ENCODE peak calls at places on chromosomes 1 and 21, in five cellular contexts. H, U, X, F and C are unnamed samples.

GRCh38 chr1:17187065-17187464 is 17.9 kb upstream of the PADI1 start:
- DNase-seq in F (no peak), U (no peak), X (no peak), H (no peak), C (no peak)

GRCh38 chr1:40861227-40862003 is 748 bp downstream of the CITED4 start:
- DNase-seq in U (peak; percentile 48), X (no peak), F (peak; percentile 74), H (peak; percentile 79), C (peak; percentile 81)

GRCh38 chr1:29488794-29489309 is 252.5 kb downstream of the PTPRU start:
- DNase-seq in F (no peak), U (no peak), H (no peak), X (no peak), C (no peak)

GRCh38 chr1:91783423-91784162 is 102.4 kb downstream of the TGFBR3 start:
- DNase-seq in H (no peak), U (peak; percentile 84), F (no peak), X (peak; percentile 57), C (no peak)

GRCh38 chr1:215517441-215517891 is 49.6 kb upstream of the KCTD3 start:
- DNase-seq in X (peak; percentile 70), F (peak; percentile 53), U (peak; percentile 86), H (peak; percentile 28), C (peak; percentile 20)

GRCh38 chr1:29636936-29637335 is 400.6 kb downstream of the PTPRU start:
- DNase-seq in H (no peak), F (no peak), X (no peak), U (no peak), C (no peak)

GRCh38 chr1:16208270-16208987 is 4.0 kb downstream of the ARHGEF19 start:
- DNase-seq in F (no peak), H (no peak), X (peak; percentile 24), U (no peak), C (peak; percentile 19)

GRCh38 chr1:202888204-202888506 is 794 bp downstream of the RABIF start:
- DNase-seq in H (no peak), X (peak; percentile 56), F (no peak), U (peak; percentile 17), C (no peak)

GRCh38 chr1:17067465-17068245 is 13.8 kb upstream of the SDHB start:
- DNase-seq in X (no peak), U (no peak), H (no peak), F (no peak), C (no peak)

GRCh38 chr1:178344513-178345077 is 152.2 kb downstream of the CLEC20A start:
- DNase-seq in H (peak; percentile 38), F (peak; percentile 85), X (peak; percentile 91), U (peak; percentile 93), C (peak; percentile 43)

GRCh38 chr1:202831906-202832305 is 21.2 kb downstream of the PCAT6 start:
- DNase-seq in U (no peak), F (no peak), H (no peak), X (no peak), C (no peak)

GRCh38 chr1:17010601-17011438 is 908 bp downstream of the ATP13A2 start:
- DNase-seq in X (no peak), U (peak; percentile 21), F (no peak), H (peak; percentile 23), C (no peak)

GRCh38 chr1:108100148-108100547 is 100.0 kb downstream of the SLC25A24 start:
- DNase-seq in U (no peak), F (no peak), X (no peak), H (no peak), C (no peak)

GRCh38 chr1:203268901-203269653 is 36.2 kb upstream of the BTG2 start:
- DNase-seq in U (peak; percentile 78), X (peak; percentile 52), H (peak; percentile 87), F (peak; percentile 90), C (peak; percentile 90)

GRCh38 chr1:77565321-77565720 is 117.1 kb downstream of the ZZZ3 start:
- DNase-seq in X (no peak), U (no peak), H (no peak), F (no peak), C (no peak)

GRCh38 chr1:225863167-225863566 is 19.0 kb downstream of the TMEM63A start:
- DNase-seq in U (peak; percentile 49), H (no peak), F (no peak), X (peak; percentile 29), C (no peak)

GRCh38 chr1:57546527-57546926 is 122.7 kb upstream of the DAB1 start:
- DNase-seq in U (no peak), F (no peak), X (no peak), H (no peak), C (no peak)

GRCh38 chr21:40043423-40043822 is 176.2 kb downstream of the PCP4 start:
- DNase-seq in F (peak; percentile 2), H (no peak), X (no peak), U (no peak), C (no peak)

GRCh38 chr1:18666317-18666920 is 35.8 kb downstream of the PAX7 start:
- DNase-seq in X (no peak), H (no peak), U (no peak), F (no peak), C (no peak)

GRCh38 chr1:89671775-89672488 is 39.0 kb downstream of the LRRC8C start:
- DNase-seq in H (no peak), X (peak; percentile 58), F (no peak), U (no peak), C (no peak)

GRCh38 chr1:198910816-198911215 is 272.0 kb downstream of the PTPRC start:
- DNase-seq in H (no peak), X (no peak), F (no peak), U (no peak), C (no peak)

GRCh38 chr1:100188617-100189016 is 10.6 kb upstream of the LRRC39 start:
- DNase-seq in H (no peak), U (peak; percentile 81), F (no peak), X (peak; percentile 96), C (no peak)

GRCh38 chr21:37916795-37917142 is 512 bp upstream of the KCNJ6 start:
- DNase-seq in H (peak; percentile 85), U (no peak), X (no peak), F (peak; percentile 87), C (peak; percentile 53)

GRCh38 chr1:92478393-92478792 is 8.3 kb downstream of the GFI1 start:
- DNase-seq in H (no peak), U (no peak), X (no peak), F (no peak), C (no peak)

GRCh38 chr1:194039578-194039977 is 853.2 kb upstream of the B3GALT2 start:
- DNase-seq in U (no peak), H (no peak), X (no peak), F (no peak), C (no peak)

GRCh38 chr1:50873458-50874187 is 86.4 kb downstream of the FAF1 start:
- DNase-seq in F (peak; percentile 91), X (peak; percentile 61), H (peak; percentile 77), U (peak; percentile 61), C (peak; percentile 59)

GRCh38 chr1:248786106-248786665 is 30.6 kb upstream of the LYPD8 start:
- DNase-seq in F (no peak), U (no peak), H (no peak), X (no peak), C (no peak)

GRCh38 chr1:22111620-22112019 is 31.3 kb downstream of the WNT4 start:
- DNase-seq in H (no peak), X (peak; percentile 54), U (peak; percentile 70), F (no peak), C (no peak)

GRCh38 chr1:9592510-9593075 is 3.9 kb downstream of the TMEM201 start:
- DNase-seq in F (no peak), X (no peak), H (no peak), U (no peak), C (no peak)
- H4K20me1 ChIP-seq in F (peaks cover 33% of the 10 kb centered on the region), X (peaks cover 73% of the 10 kb centered on the region), H (peaks cover 78% of the 10 kb centered on the region), U (no peaks in the 10 kb centered on the region), C (peaks cover 26% of the 10 kb centered on the region)

GRCh38 chr1:8598060-8598724 is 219.2 kb downstream of the RERE start:
- DNase-seq in H (peak; percentile 23), U (peak; percentile 77), F (peak; percentile 52), X (peak; percentile 31), C (peak; percentile 48)
- H3K79me2 ChIP-seq in H (peaks cover 99% of the 10 kb centered on the region), U (no peaks in the 10 kb centered on the region), F (peaks cover 100% of the 10 kb centered on the region), X (peaks cover 12% of the 10 kb centered on the region), C (peaks cover 82% of the 10 kb centered on the region)

GRCh38 chr1:8517579-8518489 is 199.9 kb downstream of the SLC45A1 start:
- DNase-seq in F (peak; percentile 41), X (no peak), U (peak; percentile 63), H (no peak), C (no peak)

GRCh38 chr1:8518490-8518801 is 200.5 kb downstream of the SLC45A1 start:
- DNase-seq in F (no peak), U (no peak), H (no peak), X (no peak), C (no peak)

GRCh38 chr1:8516278-8516777 is 198.4 kb downstream of the SLC45A1 start:
- DNase-seq in H (no peak), F (no peak), U (no peak), X (no peak), C (no peak)

GRCh38 chr1:8519167-8519566 is 201.3 kb downstream of the SLC45A1 start:
- DNase-seq in F (no peak), H (no peak), X (no peak), U (no peak), C (no peak)

DNA sequence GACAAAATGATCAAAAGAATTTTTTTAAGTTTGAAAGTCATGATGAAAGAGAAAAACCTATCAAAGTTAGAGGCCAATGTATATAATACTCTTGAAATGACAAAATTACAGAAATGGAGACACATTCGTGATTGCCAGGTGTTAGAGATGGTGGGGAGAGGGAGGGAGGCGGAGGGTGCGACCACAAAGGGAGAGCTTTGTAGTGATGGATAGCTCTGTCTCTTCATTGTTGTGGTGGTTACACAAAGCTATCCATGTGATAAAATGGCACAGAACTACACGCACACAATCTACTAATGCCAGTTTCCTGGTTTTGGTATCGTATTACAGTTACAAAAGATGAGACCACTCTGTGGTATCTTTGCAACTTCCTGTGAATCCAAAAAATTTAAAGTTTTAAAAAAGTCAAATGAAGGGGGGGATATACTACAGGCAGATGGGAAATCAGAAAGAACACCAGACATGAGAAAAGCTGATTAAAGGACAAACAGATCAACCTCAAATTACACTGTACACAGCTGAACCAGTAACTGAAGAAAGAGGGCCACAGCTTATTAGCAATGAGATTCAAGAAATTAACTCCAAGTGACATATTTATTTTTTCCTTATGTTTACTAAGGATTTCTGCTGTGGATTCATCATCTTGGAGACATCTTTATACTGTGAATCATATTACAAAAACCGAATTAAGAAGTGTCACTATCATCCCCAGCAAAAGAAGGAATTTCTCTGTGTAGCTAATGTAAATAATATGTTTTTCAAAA is 199.1 kb downstream of the SLC45A1 start:
- DNase-seq in H (no peak), X (peak; percentile 57), F (no peak), U (peak; percentile 34), C (no peak)
- H3K27ac ChIP-seq in H (peak overlapping the region; percentile 42), X (no peak overlapping the region), F (peak overlapping the region; percentile 18), U (peak overlapping the region; percentile 71), C (peak overlapping the region; percentile 52)

DNA sequence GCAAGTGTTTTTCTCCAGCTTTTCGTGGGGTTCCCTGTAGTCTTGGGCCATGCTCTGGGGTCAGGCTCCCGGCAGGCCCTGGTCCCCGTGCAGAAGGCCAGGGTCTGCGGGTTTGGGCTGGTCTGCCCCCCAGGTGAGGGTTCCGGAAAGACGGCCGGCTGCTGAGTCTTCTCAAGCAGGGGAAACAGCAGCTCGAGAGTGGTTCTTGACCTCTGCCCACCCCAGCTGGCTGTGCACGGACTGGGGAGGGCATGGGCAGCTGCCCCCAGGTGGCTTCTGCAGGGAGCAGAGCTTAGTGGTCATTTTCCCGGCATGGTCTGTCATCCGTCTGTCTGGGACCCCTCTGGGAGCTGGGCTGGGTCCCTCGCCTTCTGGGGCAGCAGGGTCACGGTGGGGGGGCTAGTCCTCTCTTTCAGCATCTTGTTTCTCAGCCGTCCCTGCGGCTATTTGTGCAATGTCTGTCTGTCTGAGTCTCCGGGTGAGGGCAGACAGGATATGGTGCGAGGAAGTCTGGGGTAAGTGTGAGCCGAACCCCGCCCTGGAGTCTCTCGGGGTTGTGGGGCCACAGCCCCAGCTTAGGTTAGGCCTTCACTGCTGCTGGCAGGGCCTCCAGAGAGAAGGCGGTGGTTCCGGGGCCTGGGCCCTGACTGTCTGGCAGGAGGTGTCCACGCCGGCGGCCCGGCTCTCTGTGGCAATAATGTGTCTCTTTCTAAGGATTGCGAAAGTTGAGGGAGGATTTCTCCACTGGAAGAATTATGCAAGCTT is 6.1 kb downstream of the SKI start:
- DNase-seq in F (peak; percentile 10), H (no peak), X (peak; percentile 68), U (peak; percentile 97), C (peak; percentile 87)
- H4K20me1 ChIP-seq in F (peaks cover 81% of the 10 kb centered on the region), H (peaks cover 100% of the 10 kb centered on the region), X (peaks cover 100% of the 10 kb centered on the region), U (peaks cover 4% of the 10 kb centered on the region), C (peaks cover 100% of the 10 kb centered on the region)